ENCODE peak calls at places on chromosomes 13 and 19, in eight cellular contexts. One of them, this sample, is unnamed.
A peak's percentile ranks its signal among the peaks of the same experiment; 100 is the strongest.

GRCh38 chr19:50416034-50416814 is 2.5 kb upstream of the SPIB start:
- DNase-seq in choroid plexus epithelial cell: no peak
- DNase-seq in right atrium auricular region: no peak
- DNase-seq in mucosa of descending colon: no peak
- DNase-seq in esophagus muscularis mucosa: no peak
- DNase-seq in fibroblast of pulmonary artery: no peak
- DNase-seq in IMR-90: no peak
- DNase-seq in thoracic aorta: no peak
- DNase-seq in this sample: no peak

GRCh38 chr13:113064000-113064533 is 41.5 kb upstream of the F7 start:
- DNase-seq in choroid plexus epithelial cell: no peak
- DNase-seq in right atrium auricular region: no peak
- DNase-seq in mucosa of descending colon: no peak
- DNase-seq in esophagus muscularis mucosa: no peak
- DNase-seq in fibroblast of pulmonary artery: no peak
- DNase-seq in IMR-90: no peak
- DNase-seq in thoracic aorta: no peak
- DNase-seq in this sample: no peak

GRCh38 chr13:114101325-114101821 is 31.1 kb downstream of the RASA3 start:
- DNase-seq in choroid plexus epithelial cell: no peak
- DNase-seq in right atrium auricular region: no peak
- DNase-seq in mucosa of descending colon: no peak
- DNase-seq in esophagus muscularis mucosa: no peak
- DNase-seq in fibroblast of pulmonary artery: no peak
- DNase-seq in IMR-90: no peak
- DNase-seq in thoracic aorta: no peak
- DNase-seq in this sample: peak; percentile 55

GRCh38 chr13:78978381-78978998 is 319.5 kb upstream of the OBI1 start:
- DNase-seq in choroid plexus epithelial cell: peak; percentile 84
- DNase-seq in right atrium auricular region: no peak
- DNase-seq in mucosa of descending colon: peak; percentile 81
- DNase-seq in esophagus muscularis mucosa: no peak
- DNase-seq in fibroblast of pulmonary artery: peak; percentile 82
- DNase-seq in IMR-90: peak; percentile 61
- DNase-seq in thoracic aorta: no peak
- DNase-seq in this sample: peak; percentile 33

GRCh38 chr13:74443623-74444022 is 309.4 kb upstream of the KLF12 start:
- DNase-seq in choroid plexus epithelial cell: peak; percentile 88
- DNase-seq in right atrium auricular region: no peak
- DNase-seq in mucosa of descending colon: no peak
- DNase-seq in esophagus muscularis mucosa: no peak
- DNase-seq in fibroblast of pulmonary artery: peak; percentile 87
- DNase-seq in IMR-90: peak; percentile 85
- DNase-seq in thoracic aorta: no peak
- DNase-seq in this sample: peak; percentile 75

GRCh38 chr13:44842158-44842557 is 147.1 kb downstream of the NUFIP1 start:
- DNase-seq in choroid plexus epithelial cell: peak; percentile 68
- DNase-seq in right atrium auricular region: peak; percentile 7
- DNase-seq in mucosa of descending colon: no peak
- DNase-seq in esophagus muscularis mucosa: no peak
- DNase-seq in fibroblast of pulmonary artery: peak; percentile 58
- DNase-seq in IMR-90: peak; percentile 81
- DNase-seq in thoracic aorta: no peak
- DNase-seq in this sample: peak; percentile 69

GRCh38 chr19:6003976-6004375 is 26.0 kb upstream of the RANBP3 start:
- DNase-seq in choroid plexus epithelial cell: no peak
- DNase-seq in right atrium auricular region: no peak
- DNase-seq in mucosa of descending colon: no peak
- DNase-seq in esophagus muscularis mucosa: no peak
- DNase-seq in fibroblast of pulmonary artery: no peak
- DNase-seq in IMR-90: no peak
- DNase-seq in thoracic aorta: no peak
- DNase-seq in this sample: no peak

GRCh38 chr13:99228737-99229691 is 28.4 kb downstream of the UBAC2 start:
- DNase-seq in choroid plexus epithelial cell: peak; percentile 77
- DNase-seq in right atrium auricular region: no peak
- DNase-seq in mucosa of descending colon: no peak
- DNase-seq in esophagus muscularis mucosa: no peak
- DNase-seq in fibroblast of pulmonary artery: peak; percentile 31
- DNase-seq in IMR-90: peak; percentile 87
- DNase-seq in thoracic aorta: no peak
- DNase-seq in this sample: peak; percentile 79

GRCh38 chr13:22938576-22938975 is 242.2 kb upstream of the SGCG start:
- DNase-seq in choroid plexus epithelial cell: no peak
- DNase-seq in right atrium auricular region: no peak
- DNase-seq in mucosa of descending colon: no peak
- DNase-seq in esophagus muscularis mucosa: no peak
- DNase-seq in fibroblast of pulmonary artery: no peak
- DNase-seq in IMR-90: no peak
- DNase-seq in thoracic aorta: no peak
- DNase-seq in this sample: no peak

GRCh38 chr13:90272356-90272755 is 1075.1 kb upstream of the MIR17HG start:
- DNase-seq in choroid plexus epithelial cell: peak; percentile 20
- DNase-seq in right atrium auricular region: no peak
- DNase-seq in mucosa of descending colon: no peak
- DNase-seq in esophagus muscularis mucosa: no peak
- DNase-seq in fibroblast of pulmonary artery: peak; percentile 93
- DNase-seq in IMR-90: no peak
- DNase-seq in thoracic aorta: no peak
- DNase-seq in this sample: no peak

GRCh38 chr19:48722196-48722708 is 2.7 kb upstream of the MAMSTR start:
- DNase-seq in choroid plexus epithelial cell: no peak
- DNase-seq in right atrium auricular region: no peak
- DNase-seq in mucosa of descending colon: no peak
- DNase-seq in esophagus muscularis mucosa: no peak
- DNase-seq in fibroblast of pulmonary artery: no peak
- DNase-seq in IMR-90: no peak
- DNase-seq in thoracic aorta: no peak
- DNase-seq in this sample: no peak

GRCh38 chr19:2315818-2316353 is 7.9 kb upstream of the LINGO3 start:
- DNase-seq in choroid plexus epithelial cell: peak; percentile 70
- DNase-seq in right atrium auricular region: peak; percentile 79
- DNase-seq in mucosa of descending colon: peak; percentile 67
- DNase-seq in esophagus muscularis mucosa: peak; percentile 94
- DNase-seq in fibroblast of pulmonary artery: peak; percentile 72
- DNase-seq in IMR-90: peak; percentile 56
- DNase-seq in thoracic aorta: no peak
- DNase-seq in this sample: peak; percentile 57

GRCh38 chr13:77330009-77330471 is 3.1 kb upstream of the MYCBP2 start:
- DNase-seq in choroid plexus epithelial cell: peak; percentile 42
- DNase-seq in right atrium auricular region: no peak
- DNase-seq in mucosa of descending colon: no peak
- DNase-seq in esophagus muscularis mucosa: no peak
- DNase-seq in fibroblast of pulmonary artery: no peak
- DNase-seq in IMR-90: no peak
- DNase-seq in thoracic aorta: no peak
- DNase-seq in this sample: no peak

GRCh38 chr13:74061939-74062595 is 72.1 kb downstream of the KLF12 start:
- DNase-seq in choroid plexus epithelial cell: peak; percentile 89
- DNase-seq in right atrium auricular region: no peak
- DNase-seq in mucosa of descending colon: peak; percentile 29
- DNase-seq in esophagus muscularis mucosa: no peak
- DNase-seq in fibroblast of pulmonary artery: peak; percentile 66
- DNase-seq in IMR-90: peak; percentile 47
- DNase-seq in thoracic aorta: no peak
- DNase-seq in this sample: peak; percentile 35

GRCh38 chr13:69243366-69243765 is 864.3 kb upstream of the ATXN8OS start:
- DNase-seq in choroid plexus epithelial cell: no peak
- DNase-seq in right atrium auricular region: no peak
- DNase-seq in mucosa of descending colon: no peak
- DNase-seq in esophagus muscularis mucosa: no peak
- DNase-seq in fibroblast of pulmonary artery: no peak
- DNase-seq in IMR-90: no peak
- DNase-seq in thoracic aorta: no peak
- DNase-seq in this sample: no peak

GRCh38 chr13:95540848-95541247 is 11.7 kb upstream of the CLDN10 start:
- DNase-seq in choroid plexus epithelial cell: no peak
- DNase-seq in right atrium auricular region: no peak
- DNase-seq in mucosa of descending colon: no peak
- DNase-seq in esophagus muscularis mucosa: no peak
- DNase-seq in fibroblast of pulmonary artery: no peak
- DNase-seq in IMR-90: no peak
- DNase-seq in thoracic aorta: no peak
- DNase-seq in this sample: no peak

GRCh38 chr13:94028234-94029145 is 451.0 kb downstream of the DCT start:
- DNase-seq in choroid plexus epithelial cell: peak; percentile 12
- DNase-seq in right atrium auricular region: no peak
- DNase-seq in mucosa of descending colon: no peak
- DNase-seq in esophagus muscularis mucosa: no peak
- DNase-seq in fibroblast of pulmonary artery: no peak
- DNase-seq in IMR-90: no peak
- DNase-seq in thoracic aorta: no peak
- DNase-seq in this sample: no peak

DNA sequence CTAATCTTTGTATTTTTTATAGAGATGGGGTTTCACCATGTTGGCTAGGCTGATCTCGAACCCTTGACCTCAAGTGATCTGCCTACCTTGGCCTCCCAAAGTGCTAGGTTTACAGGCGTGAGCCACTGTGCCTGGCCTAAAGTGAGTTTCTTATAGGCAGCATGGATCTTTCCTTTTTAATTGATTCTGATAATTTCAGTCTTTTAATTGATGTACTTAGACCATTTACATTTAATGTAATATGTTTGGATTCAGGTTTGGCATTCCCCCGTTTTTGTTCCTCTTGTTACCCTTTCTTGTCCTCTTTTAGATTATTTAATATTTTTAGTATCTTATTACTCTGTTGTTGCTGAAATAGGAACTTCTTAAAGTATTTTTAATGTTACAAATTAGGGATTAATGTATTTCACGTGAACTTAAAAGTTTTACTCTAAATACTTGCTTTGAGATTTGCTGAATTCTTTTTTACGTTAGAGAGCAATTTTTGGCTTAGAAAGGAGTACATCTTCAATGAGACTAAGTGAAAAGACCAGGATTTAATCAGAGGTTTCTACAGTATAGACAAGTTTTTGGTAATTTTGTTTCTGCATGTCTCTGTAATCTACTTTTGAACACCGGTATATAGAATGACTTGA is 50.3 kb downstream of the URI1 start:
- DNase-seq in choroid plexus epithelial cell: no peak
- DNase-seq in right atrium auricular region: no peak
- DNase-seq in mucosa of descending colon: no peak
- DNase-seq in esophagus muscularis mucosa: no peak
- DNase-seq in fibroblast of pulmonary artery: no peak
- DNase-seq in IMR-90: no peak
- DNase-seq in thoracic aorta: no peak
- DNase-seq in this sample: no peak
- TF ChIP-seq CTCF in choroid plexus epithelial cell: no peak
- TF ChIP-seq CTCF in right atrium auricular region: no peak
- TF ChIP-seq CTCF in mucosa of descending colon: no peak
- TF ChIP-seq CTCF in esophagus muscularis mucosa: no peak
- TF ChIP-seq CTCF in fibroblast of pulmonary artery: no peak
- TF ChIP-seq CTCF in IMR-90: no peak
- TF ChIP-seq CTCF in thoracic aorta: no peak
- TF ChIP-seq CTCF in this sample: no peak

DNA sequence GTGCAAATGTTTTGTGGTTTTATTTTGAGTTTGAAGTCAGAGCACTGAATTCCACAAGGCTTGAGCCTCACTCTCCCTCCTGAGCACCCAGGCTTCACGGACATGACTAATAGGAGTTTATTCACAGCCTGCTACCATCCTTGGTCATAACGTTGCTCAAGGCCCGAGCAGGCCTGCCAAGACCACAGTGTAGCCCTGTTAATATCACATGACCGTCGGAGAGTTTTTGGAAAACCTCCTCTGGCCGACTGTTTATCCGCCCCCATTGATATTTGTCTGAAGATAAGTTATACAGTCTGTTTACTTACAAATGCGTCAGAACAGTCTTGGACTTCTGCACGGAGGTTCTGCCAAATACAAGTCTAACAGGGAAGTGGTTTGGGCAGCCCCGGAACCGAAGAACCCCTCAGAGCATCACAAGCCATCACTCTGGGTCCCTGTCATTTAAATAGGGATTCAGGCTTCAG is 89.9 kb downstream of the COL4A2 start:
- DNase-seq in choroid plexus epithelial cell: peak; percentile 100
- DNase-seq in right atrium auricular region: peak; percentile 98
- DNase-seq in mucosa of descending colon: peak; percentile 63
- DNase-seq in esophagus muscularis mucosa: peak; percentile 97
- DNase-seq in fibroblast of pulmonary artery: peak; percentile 100
- DNase-seq in IMR-90: peak; percentile 100
- DNase-seq in thoracic aorta: peak; percentile 95
- DNase-seq in this sample: peak; percentile 99
- H3K4me3 ChIP-seq in choroid plexus epithelial cell: peak overlapping the region; percentile 6
- H3K4me3 ChIP-seq in right atrium auricular region: no peak overlapping the region
- H3K4me3 ChIP-seq in mucosa of descending colon: no peak overlapping the region
- H3K4me3 ChIP-seq in esophagus muscularis mucosa: peak overlapping the region; percentile 44
- H3K4me3 ChIP-seq in fibroblast of pulmonary artery: peak overlapping the region; percentile 43
- H3K4me3 ChIP-seq in IMR-90: no peak overlapping the region
- H3K4me3 ChIP-seq in thoracic aorta: peak overlapping the region; percentile 59
- H3K4me3 ChIP-seq in this sample: peak overlapping the region; percentile 26

DNA sequence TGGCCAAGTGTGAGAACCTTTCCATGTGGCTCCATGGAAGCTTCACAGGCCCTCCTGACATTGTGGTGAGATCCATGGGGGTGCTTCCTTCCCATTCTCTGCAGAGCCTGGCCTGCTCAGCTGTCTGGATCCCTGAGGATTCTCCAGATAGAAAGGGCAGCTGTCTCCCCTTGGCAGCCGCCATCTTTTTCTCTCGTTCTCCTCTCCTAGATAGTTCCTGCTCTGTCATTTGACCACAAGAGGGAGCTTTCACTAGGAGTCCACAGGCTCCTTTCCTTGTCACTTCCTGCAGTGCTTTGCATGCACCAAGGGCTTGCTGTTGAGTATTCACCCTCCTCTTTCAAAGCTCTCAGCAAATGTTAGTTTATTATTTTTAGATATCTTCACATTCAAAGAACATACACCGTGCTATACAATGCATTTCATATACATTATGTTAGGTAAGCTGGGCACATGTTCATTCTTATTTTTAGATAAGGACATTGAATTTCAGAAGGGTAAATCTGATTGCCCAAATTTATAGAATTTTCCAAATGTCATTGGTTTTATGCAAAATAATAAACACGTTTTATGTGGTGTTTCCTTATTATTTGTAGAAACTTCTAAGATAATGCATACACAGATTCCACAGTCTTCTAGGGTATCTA is 133.2 kb downstream of the FRY start:
- DNase-seq in choroid plexus epithelial cell: peak; percentile 88
- DNase-seq in right atrium auricular region: no peak
- DNase-seq in mucosa of descending colon: peak; percentile 50
- DNase-seq in esophagus muscularis mucosa: no peak
- DNase-seq in fibroblast of pulmonary artery: peak; percentile 82
- DNase-seq in IMR-90: peak; percentile 66
- DNase-seq in thoracic aorta: no peak
- DNase-seq in this sample: peak; percentile 64
- TF ChIP-seq CTCF in choroid plexus epithelial cell: peak; percentile 91
- TF ChIP-seq CTCF in right atrium auricular region: peak; percentile 58
- TF ChIP-seq CTCF in mucosa of descending colon: no peak
- TF ChIP-seq CTCF in esophagus muscularis mucosa: peak; percentile 18
- TF ChIP-seq CTCF in fibroblast of pulmonary artery: peak; percentile 86
- TF ChIP-seq CTCF in IMR-90: peak; percentile 56
- TF ChIP-seq CTCF in thoracic aorta: peak; percentile 10
- TF ChIP-seq CTCF in this sample: peak; percentile 52

DNA sequence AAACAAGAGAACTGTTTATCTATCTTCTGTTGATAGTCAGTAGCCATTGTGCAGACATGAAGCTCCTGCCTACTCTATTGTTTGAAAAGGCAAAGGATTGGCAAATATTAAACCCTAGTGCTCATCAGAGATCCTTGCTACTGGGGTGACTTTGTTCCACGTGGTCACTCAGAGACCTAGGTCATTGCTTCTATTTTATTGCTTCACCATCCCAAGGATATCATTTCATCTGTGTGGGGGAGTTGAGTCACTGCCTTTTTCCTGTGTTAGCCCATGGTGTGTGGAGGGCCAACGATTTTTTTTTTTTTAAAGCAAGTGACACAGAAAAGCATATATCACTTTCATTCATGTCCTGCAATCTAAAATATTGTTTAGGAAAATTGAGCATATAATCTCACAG is 254.1 kb upstream of the RXFP2 start:
- DNase-seq in choroid plexus epithelial cell: peak; percentile 35
- DNase-seq in right atrium auricular region: no peak
- DNase-seq in mucosa of descending colon: no peak
- DNase-seq in esophagus muscularis mucosa: no peak
- DNase-seq in fibroblast of pulmonary artery: peak; percentile 76
- DNase-seq in IMR-90: no peak
- DNase-seq in thoracic aorta: no peak
- DNase-seq in this sample: peak; percentile 36
- H3K4me3 ChIP-seq in choroid plexus epithelial cell: no peak overlapping the region
- H3K4me3 ChIP-seq in right atrium auricular region: no peak overlapping the region
- H3K4me3 ChIP-seq in mucosa of descending colon: no peak overlapping the region
- H3K4me3 ChIP-seq in esophagus muscularis mucosa: no peak overlapping the region
- H3K4me3 ChIP-seq in fibroblast of pulmonary artery: no peak overlapping the region
- H3K4me3 ChIP-seq in IMR-90: no peak overlapping the region
- H3K4me3 ChIP-seq in thoracic aorta: no peak overlapping the region
- H3K4me3 ChIP-seq in this sample: no peak overlapping the region

This sample was measured in foreskin fibroblast.